ENCODE peak calls at places on chromosomes 12 and 14, in nine cellular contexts. C is Peyer's patch, M is mammary epithelial cell, D is colonic mucosa, R is kidney epithelial cell, J is lung, S is BE2C, G is cardiac fibroblast, F is AG04449. K is an unnamed sample.

GRCh38 chr12:109779382-109779781 is 53.8 kb downstream of the TRPV4 start:
- DNase-seq in J (no peak), M (no peak), R (no peak), G (no peak), C (no peak), D (no peak), F (no peak), S (peak), K (peak)

GRCh38 chr14:91018465-91018864 is 42.0 kb downstream of the RPS6KA5 start:
- DNase-seq in G (no peak), F (no peak), C (no peak), J (no peak), D (no peak), M (no peak), R (no peak), S (no peak), K (no peak)

GRCh38 chr12:62466018-62466595 is 519 bp upstream of the MON2 start:
- DNase-seq in F (no peak), M (peak), J (peak), D (peak), C (no peak), S (peak), R (no peak), G (peak), K (peak)

GRCh38 chr14:59208224-59208814 is 19.9 kb downstream of the DAAM1 start:
- DNase-seq in J (no peak), M (peak), G (peak), S (no peak), F (no peak), R (no peak), C (no peak), D (no peak), K (no peak)

GRCh38 chr14:54343276-54344121 is 53.3 kb upstream of the CDKN3 start:
- DNase-seq in M (no peak), S (no peak), D (no peak), G (peak), R (no peak), F (no peak), C (no peak), J (no peak), K (no peak)

GRCh38 chr14:69037790-69038448 is 58.8 kb upstream of the ACTN1 start:
- DNase-seq in R (no peak), D (no peak), J (no peak), F (no peak), S (peak), G (no peak), M (peak), C (no peak), K (peak)

GRCh38 chr14:44151120-44151519 is 356.0 kb downstream of the FSCB start:
- DNase-seq in R (no peak), D (no peak), S (no peak), M (no peak), F (no peak), J (no peak), C (no peak), G (no peak), K (no peak)

GRCh38 chr12:1608783-1609119 is 14.4 kb upstream of the FBXL14 start:
- DNase-seq in R (no peak), J (no peak), G (peak), M (no peak), S (no peak), C (no peak), D (no peak), F (no peak), K (no peak)

GRCh38 chr14:36988989-36989388 is 183.4 kb downstream of the SLC25A21 start:
- DNase-seq in F (no peak), C (no peak), J (no peak), R (no peak), G (no peak), M (no peak), S (no peak), D (no peak), K (no peak)

GRCh38 chr12:74105434-74105833 is 432.2 kb upstream of the ATXN7L3B start:
- DNase-seq in J (no peak), R (no peak), C (no peak), F (no peak), S (no peak), M (peak), G (no peak), D (no peak), K (no peak)

GRCh38 chr12:107929436-107929835 is 154.9 kb downstream of the ASCL4 start:
- DNase-seq in J (no peak), C (no peak), F (no peak), R (no peak), G (peak), S (peak), D (no peak), M (peak), K (peak)

GRCh38 chr12:75953312-75953906 is 78.2 kb downstream of the PHLDA1 start:
- DNase-seq in F (peak), M (peak), D (no peak), J (no peak), S (no peak), R (no peak), C (no peak), G (peak), K (no peak)

GRCh38 chr14:70357985-70358384 is 1.5 kb downstream of the COX16 start:
- DNase-seq in F (no peak), R (no peak), G (no peak), D (no peak), J (no peak), C (no peak), S (no peak), M (no peak), K (no peak)
- H3K4me3 ChIP-seq in F (no peak), R (no peak), G (no peak), D (no peak), J (no peak), C (no peak), S (no peak), M (no peak), K (no peak)

DNA sequence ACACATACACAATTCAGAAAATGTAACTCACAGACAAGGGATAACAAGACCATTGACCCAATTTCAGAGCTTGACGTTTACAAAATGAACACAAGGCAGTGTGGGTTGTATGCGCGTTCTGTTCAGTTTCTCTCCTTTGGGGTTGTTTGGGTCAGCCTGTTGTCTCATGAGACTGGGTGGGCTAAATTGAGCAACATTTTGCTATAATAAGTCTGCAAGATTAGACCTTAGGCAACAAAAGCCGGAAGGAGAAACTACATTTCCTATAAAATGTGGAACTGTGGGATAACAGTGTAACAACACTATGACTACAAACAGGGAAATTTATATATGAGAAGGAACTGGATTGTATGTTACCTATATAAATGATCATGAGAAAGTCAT is 18.9 kb upstream of the LTA4H start:
- DNase-seq in C (no peak), F (no peak), S (no peak), G (no peak), R (no peak), M (no peak), J (no peak), D (no peak), K (no peak)
- H3K4me3 ChIP-seq in C (no peak), F (no peak), S (no peak), G (no peak), R (no peak), M (no peak), J (no peak), D (no peak), K (no peak)

GRCh38 chr12:53180270-53180930 is at the start of the genes CSAD and ZNF740:
- DNase-seq in D (peak), J (peak), F (peak), R (peak), S (peak), C (peak), M (peak), G (peak), K (peak)

GRCh38 chr12:53180931-53181645 is 363 bp upstream of the CSAD start:
- DNase-seq in M (peak), G (peak), R (no peak), D (peak), C (no peak), J (peak), S (peak), F (no peak), K (peak)

GRCh38 chr12:53179694-53180269 is 740 bp upstream of the ZNF740 start:
- DNase-seq in C (no peak), D (peak), M (no peak), R (no peak), G (no peak), S (no peak), J (no peak), F (no peak), K (peak)

GRCh38 chr12:53182836-53183235 is 2.1 kb upstream of the CSAD start:
- DNase-seq in F (no peak), D (peak), R (no peak), G (no peak), S (no peak), C (no peak), J (no peak), M (no peak), K (no peak)

GRCh38 chr12:53181935-53182334 is 1.2 kb upstream of the CSAD start:
- DNase-seq in C (no peak), D (no peak), J (no peak), G (no peak), M (no peak), R (no peak), S (no peak), F (no peak), K (no peak)
- H3K4me3 ChIP-seq in C (peak), D (peak), J (no peak), G (peak), M (peak), R (peak), S (peak), F (peak), K (no peak)

GRCh38 chr12:132954471-132955048 is 1.5 kb downstream of the ZNF605 start:
- DNase-seq in F (no peak), C (no peak), R (no peak), G (peak), D (no peak), S (no peak), J (no peak), M (no peak), K (no peak)
- H3K4me3 ChIP-seq in F (peak), C (no peak), R (no peak), G (peak), D (peak), S (peak), J (no peak), M (peak), K (no peak)

GRCh38 chr14:71536927-71537772 is 395.1 kb upstream of the RGS6 start:
- DNase-seq in G (no peak), C (no peak), M (no peak), D (no peak), F (no peak), R (no peak), J (no peak), S (no peak), K (no peak)
- H3K4me3 ChIP-seq in G (no peak), C (no peak), M (no peak), D (no peak), F (no peak), R (no peak), J (no peak), S (no peak), K (no peak)

DNA sequence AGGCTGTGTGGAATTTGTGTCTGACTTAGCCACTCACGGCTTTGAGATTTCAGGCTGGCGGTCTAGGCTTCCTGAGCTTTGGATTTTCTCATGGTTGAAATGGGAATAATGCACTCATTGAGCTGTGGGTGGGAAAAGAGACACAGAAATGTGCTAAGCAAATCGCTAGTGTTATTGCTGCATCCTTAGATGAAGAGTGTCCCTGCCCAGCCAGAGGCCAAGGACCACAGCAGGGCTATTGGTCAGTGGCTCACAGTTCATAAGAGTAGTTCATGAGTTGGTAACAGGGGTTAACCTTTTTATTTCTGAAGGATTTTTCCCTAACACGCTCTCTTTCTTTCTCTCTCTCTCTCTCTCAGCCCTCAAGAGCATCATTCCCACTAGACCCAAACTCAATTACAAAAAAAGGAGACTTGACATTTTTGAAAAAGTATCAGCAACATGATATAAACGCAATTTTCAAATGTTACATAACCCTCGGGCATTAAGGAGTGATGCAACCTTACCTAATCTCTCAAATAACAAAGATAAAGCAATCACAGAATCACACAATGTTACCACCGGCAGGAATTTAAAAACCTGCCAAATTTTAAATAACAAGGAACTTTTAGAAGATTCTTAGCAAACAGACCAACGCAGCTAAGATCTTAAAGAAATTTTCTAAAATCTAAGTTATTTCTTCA is 36.7 kb upstream of the RMST start:
- DNase-seq in R (no peak), F (no peak), D (no peak), J (no peak), M (no peak), G (no peak), S (no peak), C (no peak), K (no peak)
- H3K4me3 ChIP-seq in R (no peak), F (no peak), D (no peak), J (no peak), M (no peak), G (no peak), S (no peak), C (no peak), K (no peak)